ENCODE peak calls at places on chromosomes 16 and 17, in ten cellular contexts. L, G, Y, U, P, W, Z, I, S and H are unnamed samples.

GRCh38 chr17:17120716-17121115 is 78.5 kb downstream of the MPRIP start:
- DNase-seq in L (no peak), G (no peak), Y (no peak), U (no peak), P (peak; percentile 57), W (no peak), Z (no peak), I (no peak), S (no peak), H (no peak)

GRCh38 chr16:85157813-85158701 is 45.8 kb upstream of the CIBAR2 start:
- DNase-seq in L (no peak), G (no peak), Y (peak; percentile 93), U (peak; percentile 69), P (peak; percentile 79), W (no peak), Z (no peak), I (no peak), S (no peak), H (no peak)

GRCh38 chr16:75048546-75048945 is 49.7 kb downstream of the ZNRF1 start:
- DNase-seq in L (no peak), G (no peak), Y (no peak), U (no peak), P (no peak), W (no peak), Z (no peak), I (no peak), S (no peak), H (no peak)

GRCh38 chr16:14003119-14003570 is 68.0 kb upstream of the MRTFB start:
- DNase-seq in L (no peak), G (peak; percentile 36), Y (peak; percentile 83), U (peak; percentile 68), P (peak; percentile 81), W (peak; percentile 77), Z (peak; percentile 71), I (no peak), S (no peak), H (peak; percentile 72)

GRCh38 chr17:76410328-76410965 is 26.0 kb downstream of the SPHK1 start:
- DNase-seq in L (no peak), G (no peak), Y (no peak), U (no peak), P (no peak), W (no peak), Z (no peak), I (no peak), S (no peak), H (peak; percentile 56)

GRCh38 chr16:85615014-85615851 is 2.1 kb downstream of the GSE1 start:
- DNase-seq in L (peak; percentile 91), G (no peak), Y (peak; percentile 72), U (peak; percentile 73), P (no peak), W (peak; percentile 93), Z (no peak), I (peak; percentile 93), S (no peak), H (peak; percentile 88)

GRCh38 chr17:76994237-76994637 is 126.0 kb downstream of the MGAT5B start:
- DNase-seq in L (no peak), G (no peak), Y (no peak), U (no peak), P (no peak), W (no peak), Z (no peak), I (no peak), S (no peak), H (no peak)

GRCh38 chr17:75271955-75272847 is 1.2 kb upstream of the MIF4GD start:
- DNase-seq in L (no peak), G (peak; percentile 16), Y (no peak), U (no peak), P (peak; percentile 78), W (no peak), Z (peak; percentile 86), I (no peak), S (no peak), H (peak; percentile 79)

GRCh38 chr16:12559714-12560113 is 244.0 kb downstream of the CPPED1 start:
- DNase-seq in L (no peak), G (no peak), Y (no peak), U (no peak), P (no peak), W (no peak), Z (no peak), I (no peak), S (no peak), H (no peak)

GRCh38 chr16:7016986-7017385 is 315.7 kb upstream of the RBFOX1 start:
- DNase-seq in L (no peak), G (no peak), Y (no peak), U (no peak), P (no peak), W (no peak), Z (no peak), I (no peak), S (no peak), H (no peak)

GRCh38 chr17:37648555-37648954 is 5.3 kb upstream of the DDX52 start:
- DNase-seq in L (no peak), G (no peak), Y (no peak), U (no peak), P (no peak), W (no peak), Z (no peak), I (no peak), S (no peak), H (no peak)

GRCh38 chr17:336110-337021 is 16.2 kb downstream of the RPH3AL start:
- DNase-seq in L (peak; percentile 78), G (no peak), Y (no peak), U (no peak), P (peak; percentile 62), W (peak; percentile 73), Z (peak; percentile 85), I (no peak), S (no peak), H (peak; percentile 88)

GRCh38 chr17:53150101-53150698 is 672.5 kb upstream of the KIF2B start:
- DNase-seq in L (no peak), G (no peak), Y (peak; percentile 67), U (no peak), P (peak; percentile 23), W (no peak), Z (no peak), I (no peak), S (no peak), H (no peak)

GRCh38 chr16:86384263-86384649 is 126.1 kb upstream of the FOXF1 start:
- DNase-seq in L (no peak), G (no peak), Y (no peak), U (no peak), P (no peak), W (no peak), Z (peak; percentile 56), I (no peak), S (no peak), H (no peak)

GRCh38 chr17:40993856-40994255 is at the start of gene KRTAP3-3:
- DNase-seq in L (no peak), G (no peak), Y (no peak), U (no peak), P (no peak), W (no peak), Z (no peak), I (no peak), S (no peak), H (no peak)

GRCh38 chr16:87836346-87836843 is 32.9 kb downstream of the SLC7A5 start:
- DNase-seq in L (no peak), G (no peak), Y (no peak), U (no peak), P (no peak), W (no peak), Z (no peak), I (no peak), S (no peak), H (no peak)

GRCh38 chr16:87833548-87833947 is 35.8 kb downstream of the SLC7A5 start:
- DNase-seq in L (no peak), G (no peak), Y (no peak), U (no peak), P (no peak), W (no peak), Z (no peak), I (no peak), S (no peak), H (no peak)

GRCh38 chr16:87835882-87836331 is 33.4 kb downstream of the SLC7A5 start:
- DNase-seq in L (no peak), G (no peak), Y (no peak), U (no peak), P (no peak), W (no peak), Z (no peak), I (no peak), S (no peak), H (no peak)

GRCh38 chr16:87834015-87834667 is 35.2 kb downstream of the SLC7A5 start:
- DNase-seq in L (no peak), G (no peak), Y (no peak), U (no peak), P (no peak), W (no peak), Z (no peak), I (no peak), S (no peak), H (no peak)

GRCh38 chr16:87834668-87835473 is 34.4 kb downstream of the SLC7A5 start:
- DNase-seq in L (no peak), G (peak; percentile 42), Y (no peak), U (no peak), P (peak; percentile 87), W (no peak), Z (peak; percentile 85), I (no peak), S (no peak), H (no peak)
- TF ChIP-seq POLR2AphosphoS5 in L (peak; percentile 38), G (peak; percentile 16), Y (no peak), U (no peak), P (no peak), W (no peak), Z (no peak), I (peak; percentile 30), S (no peak), H (no peak)

GRCh38 chr16:72241930-72242329 is 70.0 kb upstream of the PMFBP1 start:
- DNase-seq in L (no peak), G (peak; percentile 40), Y (peak; percentile 62), U (no peak), P (peak; percentile 52), W (no peak), Z (no peak), I (peak; percentile 39), S (no peak), H (no peak)
- TF ChIP-seq CTCF in L (no peak), G (peak; percentile 58), Y (peak; percentile 85), U (peak; percentile 69), P (peak; percentile 91), W (no peak), Z (peak; percentile 65), I (peak; percentile 75), S (peak; percentile 56), H (peak; percentile 25)

GRCh38 chr16:8990445-8990844 is 26.7 kb upstream of the USP7 start:
- DNase-seq in L (no peak), G (no peak), Y (peak; percentile 39), U (no peak), P (no peak), W (no peak), Z (no peak), I (no peak), S (no peak), H (no peak)
- TF ChIP-seq POLR2AphosphoS5 in L (no peak), G (no peak), Y (no peak), U (no peak), P (no peak), W (no peak), Z (no peak), I (no peak), S (no peak), H (no peak)

DNA sequence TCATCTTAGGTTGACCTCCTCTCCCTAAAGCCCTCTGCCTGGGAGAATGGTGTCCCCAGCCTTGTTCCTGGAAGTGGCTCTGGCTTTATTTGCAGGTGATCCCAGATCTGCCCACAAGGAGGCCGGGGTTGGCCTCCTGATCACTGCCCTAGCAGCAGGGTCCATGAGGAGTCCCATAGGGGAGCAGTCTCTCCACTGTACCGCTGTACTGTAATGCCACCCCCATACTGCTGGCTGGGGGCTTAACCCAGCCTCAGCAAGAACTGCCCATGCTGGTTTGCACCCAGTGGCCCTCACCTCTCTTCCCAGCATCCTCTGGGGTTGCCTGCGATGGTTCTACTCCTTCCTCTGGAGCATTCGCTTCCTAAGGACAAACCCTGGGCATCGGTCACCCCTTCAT is 39.1 kb downstream of the PSME3IP1 start:
- DNase-seq in L (no peak), G (peak; percentile 52), Y (peak; percentile 69), U (peak; percentile 74), P (peak; percentile 57), W (no peak), Z (peak; percentile 55), I (no peak), S (no peak), H (peak; percentile 35)
- TF ChIP-seq CTCF in L (no peak), G (peak; percentile 60), Y (peak; percentile 16), U (peak; percentile 58), P (peak; percentile 38), W (no peak), Z (no peak), I (peak; percentile 52), S (no peak), H (no peak)